ENCODE peak calls at places on chromosomes 4 and X, in six cellular contexts. Q is stimulated activated CD8-positive, alpha-beta memory T cell treated with anti-CD3 and anti-CD28 coated beads, Interleukin-4, amount 100 ng/mL, for 24 hours; L is fibroblast of mammary gland; F is amygdala; X is EH; E is NCI-H1436. H is an unnamed sample.

GRCh38 chr4:115664285-115664684 is 550.9 kb upstream of the NDST4 start:
- DNase-seq in Q (no peak), L (no peak), F (no peak), E (no peak), X (no peak), H (no peak)

GRCh38 chr4:41525129-41525528 is 12.8 kb upstream of the LIMCH1 start:
- DNase-seq in L (no peak), F (no peak), X (peak; percentile 86), E (no peak), Q (no peak), H (peak; percentile 85)

GRCh38 chrX:83469551-83469950 is 38.5 kb upstream of the POU3F4 start:
- DNase-seq in X (no peak), F (no peak), Q (no peak), L (peak; percentile 5), E (peak; percentile 8), H (peak; percentile 7)

GRCh38 chr4:185361872-185362271 is 33.9 kb downstream of the LRP2BP start:
- DNase-seq in E (no peak), F (no peak), L (no peak), X (no peak), Q (no peak), H (no peak)

GRCh38 chrX:128518508-128518907 is 466.3 kb upstream of the ACTRT1 start:
- DNase-seq in L (peak; percentile 3), X (no peak), F (no peak), E (peak; percentile 18), Q (no peak), H (peak; percentile 5)

GRCh38 chr4:127656047-127656680 is 23.4 kb downstream of the INTU start:
- DNase-seq in F (no peak), L (no peak), X (no peak), Q (no peak), E (no peak), H (no peak)

GRCh38 chrX:39012561-39013209 is 211.4 kb downstream of the MID1IP1 start:
- DNase-seq in Q (no peak), F (no peak), E (no peak), L (peak; percentile 5), X (peak; percentile 74), H (peak; percentile 27)

GRCh38 chr4:168274871-168275270 is 43.7 kb downstream of the DDX60 start:
- DNase-seq in E (no peak), F (no peak), X (no peak), L (no peak), Q (no peak), H (no peak)

GRCh38 chr4:88957570-88957969 is 99.4 kb downstream of the FAM13A start:
- DNase-seq in Q (no peak), F (no peak), L (peak; percentile 34), E (no peak), X (no peak), H (no peak)

GRCh38 chrX:65932173-65933084 is 107.5 kb downstream of the VSIG4 start:
- DNase-seq in L (no peak), E (no peak), F (no peak), Q (no peak), X (no peak), H (no peak)

GRCh38 chr4:6449746-6450369 is 22.6 kb downstream of the PPP2R2C start:
- DNase-seq in X (no peak), L (no peak), E (no peak), F (no peak), Q (no peak), H (no peak)

GRCh38 chrX:40153335-40154221 is 55.8 kb upstream of the BCOR start:
- DNase-seq in Q (peak; percentile 57), E (no peak), L (no peak), X (peak; percentile 56), F (peak; percentile 55), H (peak; percentile 37)

GRCh38 chr4:8032381-8032780 is 92.7 kb upstream of the AFAP1 start:
- DNase-seq in Q (no peak), E (no peak), L (no peak), X (no peak), F (no peak), H (no peak)

GRCh38 chr4:53711916-53712315 is 120.6 kb upstream of the LNX1 start:
- DNase-seq in Q (no peak), L (no peak), E (no peak), F (no peak), X (peak; percentile 33), H (peak; percentile 47)

GRCh38 chr4:2745516-2745915 is 10.6 kb downstream of the TNIP2 start:
- DNase-seq in Q (no peak), X (no peak), L (no peak), E (no peak), F (no peak), H (no peak)

GRCh38 chr4:8266508-8266907 is 3.0 kb upstream of the HTRA3 start:
- DNase-seq in L (no peak), X (no peak), E (no peak), F (no peak), Q (no peak), H (no peak)

GRCh38 chr4:73721419-73721818 is 18.9 kb upstream of the CXCL8 start:
- DNase-seq in X (peak; percentile 90), E (no peak), Q (no peak), F (no peak), L (peak; percentile 97), H (peak; percentile 89)

GRCh38 chrX:32868524-32868895 is 342.8 kb downstream of the DMD start:
- DNase-seq in X (no peak), E (no peak), L (no peak), Q (no peak), F (no peak), H (no peak)

GRCh38 chr4:111475001-111475400 is 670.3 kb upstream of the FAM241A start:
- DNase-seq in E (no peak), L (peak; percentile 66), X (peak; percentile 50), F (peak; percentile 1), Q (no peak), H (peak; percentile 30)

GRCh38 chr4:158572608-158573007 is 50.9 kb downstream of the RXFP1 start:
- DNase-seq in X (no peak), F (no peak), L (no peak), E (no peak), Q (no peak), H (no peak)

GRCh38 chrX:40105791-40106676 is 8.3 kb upstream of the BCOR start:
- DNase-seq in E (peak; percentile 69), L (no peak), Q (peak; percentile 56), F (peak; percentile 69), X (peak; percentile 63), H (peak; percentile 50)

GRCh38 chrX:70454441-70455365 is 10.1 kb downstream of the DLG3 start:
- DNase-seq in X (peak; percentile 59), E (peak; percentile 98), F (no peak), L (peak; percentile 51), Q (no peak), H (peak; percentile 57)

GRCh38 chrX:9677098-9677739 is 88.4 kb downstream of the GPR143 start:
- DNase-seq in F (no peak), E (no peak), Q (no peak), L (peak; percentile 71), X (peak; percentile 46), H (peak; percentile 39)

GRCh38 chrX:17038277-17038676 is 91.8 kb downstream of the REPS2 start:
- DNase-seq in Q (no peak), X (no peak), F (no peak), E (no peak), L (no peak), H (no peak)

GRCh38 chrX:130637591-130637990 is 235.8 kb downstream of the RBMX2 start:
- DNase-seq in F (no peak), L (peak; percentile 52), E (no peak), Q (no peak), X (peak; percentile 65), H (peak; percentile 54)

GRCh38 chrX:109797311-109797975 is 64.4 kb upstream of the ACSL4 start:
- DNase-seq in X (peak; percentile 0), F (no peak), Q (no peak), L (no peak), E (no peak), H (peak; percentile 16)

GRCh38 chrX:47311857-47312774 is 58.3 kb upstream of the ZNF157 start:
- DNase-seq in Q (peak; percentile 12), F (no peak), E (no peak), X (peak; percentile 65), L (peak; percentile 79), H (peak; percentile 76)

GRCh38 chrX:80810365-80810978 is 795 bp upstream of the BRWD3 start:
- DNase-seq in Q (no peak), E (no peak), L (no peak), F (no peak), X (peak; percentile 9), H (peak; percentile 2)

GRCh38 chrX:154082396-154083133 is 15.0 kb downstream of the MECP2 start:
- DNase-seq in E (no peak), F (no peak), X (peak; percentile 84), Q (no peak), L (peak; percentile 76), H (peak; percentile 68)

GRCh38 chr4:155407480-155407879 is 30.7 kb upstream of the MAP9 start:
- DNase-seq in E (no peak), X (peak; percentile 47), Q (no peak), F (no peak), L (no peak), H (no peak)

GRCh38 chrX:13283512-13283911 is 36.3 kb downstream of the ATXN3L start:
- DNase-seq in E (no peak), Q (no peak), L (no peak), X (peak; percentile 6), F (no peak), H (peak; percentile 24)

GRCh38 chrX:65196758-65197371 is 220.6 kb upstream of the ZC4H2 start:
- DNase-seq in X (no peak), E (no peak), Q (no peak), L (no peak), F (no peak), H (no peak)

H was measured in cardiac fibroblast.